ENCODE peak calls at places on chromosomes 4 and X, in eight cellular contexts. V is endothelial cell of umbilical vein, P is H9, R is fibroblast of lung, W is HCT116, X is IMR-90, M is PC-3, L is neural progenitor cell. S is an unnamed sample. For H3K4me1, the result is how much of the 10 kb centered on the place peaks cover.

GRCh38 chr4:17511041-17511949 is 595 bp downstream of the QDPR start:
- DNase-seq in M (peak), V (peak), W (peak), P (peak), X (peak), L (peak), R (peak), S (peak)

GRCh38 chr4:65399131-65399530 is 271.2 kb downstream of the EPHA5 start:
- DNase-seq in R (no peak), M (no peak), V (no peak), X (no peak), L (no peak), P (no peak), W (no peak), S (no peak)

GRCh38 chr4:186441502-186441901 is 113.9 kb downstream of the MTNR1A start:
- DNase-seq in X (no peak), R (no peak), P (no peak), L (no peak), V (no peak), W (no peak), M (no peak), S (no peak)

GRCh38 chr4:183666088-183666487 is 7.0 kb downstream of the TRAPPC11 start:
- DNase-seq in X (no peak), P (no peak), M (no peak), W (no peak), V (no peak), R (no peak), L (no peak), S (no peak)

GRCh38 chr4:32824321-32824720 is 2104.2 kb downstream of the PCDH7 start:
- DNase-seq in W (no peak), L (no peak), R (peak), M (no peak), P (no peak), X (no peak), V (no peak), S (no peak)

GRCh38 chrX:110408949-110409588 is 50.4 kb downstream of the RTL9 start:
- DNase-seq in X (peak), V (peak), P (no peak), M (no peak), L (no peak), R (no peak), W (no peak), S (no peak)

GRCh38 chrX:25003066-25003849 is 12.5 kb downstream of the ARX start:
- DNase-seq in V (no peak), P (peak), X (no peak), L (peak), W (no peak), R (no peak), M (no peak), S (no peak)

GRCh38 chrX:110133735-110134370 is 130.9 kb downstream of the TMEM164 start:
- DNase-seq in R (no peak), X (no peak), M (no peak), L (no peak), V (no peak), W (no peak), P (no peak), S (no peak)

GRCh38 chr4:106502106-106502699 is 133.6 kb upstream of the GIMD1 start:
- DNase-seq in X (peak), M (peak), P (peak), V (peak), L (peak), W (peak), R (peak), S (peak)

GRCh38 chr4:25818293-25819240 is 44.2 kb downstream of the SEL1L3 start:
- DNase-seq in V (no peak), W (no peak), R (peak), X (peak), L (no peak), M (peak), P (no peak), S (no peak)

GRCh38 chr4:184028571-184028996 is 123.5 kb downstream of the STOX2 start:
- DNase-seq in L (no peak), R (no peak), M (no peak), W (no peak), V (no peak), P (no peak), X (no peak), S (no peak)

GRCh38 chr4:8402640-8403039 is 37.9 kb downstream of the ACOX3 start:
- DNase-seq in L (no peak), M (no peak), R (no peak), X (no peak), P (no peak), W (no peak), V (peak), S (no peak)

GRCh38 chr4:10051536-10052135 is 30.3 kb upstream of the SLC2A9 start:
- DNase-seq in L (peak), P (no peak), X (no peak), R (no peak), V (no peak), M (no peak), W (no peak), S (no peak)

GRCh38 chrX:152842772-152843338 is 12.0 kb downstream of the NSDHL start:
- DNase-seq in M (peak), P (no peak), W (no peak), L (no peak), X (no peak), V (no peak), R (no peak), S (no peak)

GRCh38 chrX:153778684-153779101 is 2.1 kb upstream of the SRPK3 start:
- DNase-seq in P (no peak), M (no peak), W (no peak), L (no peak), R (no peak), X (no peak), V (no peak), S (peak)

GRCh38 chr4:145352438-145353145 is 129.1 kb upstream of the SMAD1 start:
- DNase-seq in R (peak), W (no peak), L (no peak), V (no peak), M (no peak), X (no peak), P (no peak), S (no peak)

GRCh38 chr4:88297131-88297530 is 12.8 kb upstream of the PPM1K start:
- DNase-seq in L (peak), M (no peak), P (no peak), V (no peak), W (no peak), X (no peak), R (no peak), S (no peak)

GRCh38 chrX:83510466-83511181 is 2.5 kb downstream of the POU3F4 start:
- DNase-seq in P (peak), X (no peak), R (no peak), V (no peak), L (peak), W (no peak), M (no peak), S (no peak)

GRCh38 chr4:182918791-182919302 is 1.7 kb upstream of the DCTD start:
- DNase-seq in M (no peak), W (no peak), P (no peak), L (no peak), V (no peak), R (no peak), X (no peak), S (peak)

GRCh38 chr4:41400296-41400695 is 137.7 kb upstream of the LIMCH1 start:
- DNase-seq in R (peak), W (no peak), P (no peak), M (no peak), L (no peak), X (no peak), V (no peak), S (no peak)

GRCh38 chrX:119228506-119229290 is 7.4 kb upstream of the PGRMC1 start:
- DNase-seq in R (peak), X (peak), P (no peak), W (no peak), L (no peak), V (peak), M (peak), S (peak)

GRCh38 chr4:2104556-2105345 is 45.6 kb downstream of the NAT8L start:
- DNase-seq in R (no peak), P (no peak), W (no peak), L (no peak), M (no peak), V (no peak), X (no peak), S (no peak)

GRCh38 chr4:159048166-159048886 is 54.6 kb upstream of the RAPGEF2 start:
- DNase-seq in L (peak), W (no peak), R (peak), P (peak), M (peak), X (peak), V (peak), S (peak)

GRCh38 chr4:8916251-8916913 is 44.7 kb upstream of the HMX1 start:
- DNase-seq in L (no peak), V (no peak), R (no peak), P (peak), W (no peak), X (no peak), M (no peak), S (no peak)

GRCh38 chrX:42678133-42678532 is 99.8 kb downstream of the PPP1R2C start:
- DNase-seq in X (no peak), M (peak), P (no peak), V (peak), R (peak), W (no peak), L (no peak), S (peak)

GRCh38 chr4:91226838-91227237 is 1076.9 kb upstream of the GRID2 start:
- DNase-seq in P (no peak), R (no peak), V (no peak), M (no peak), L (no peak), W (no peak), X (no peak), S (no peak)

GRCh38 chr4:82797591-82798081 is 960 bp downstream of the SCD5 start:
- DNase-seq in X (peak), P (peak), R (peak), M (no peak), W (no peak), V (peak), L (peak), S (peak)

GRCh38 chrX:118205996-118206395 is 89.4 kb upstream of the KLHL13 start:
- DNase-seq in V (no peak), P (no peak), X (no peak), M (no peak), W (no peak), R (no peak), L (no peak), S (no peak)

GRCh38 chr4:186472948-186473347 is 82.4 kb downstream of the MTNR1A start:
- DNase-seq in V (no peak), L (peak), W (peak), R (peak), P (peak), X (peak), M (peak), S (peak)

GRCh38 chr4:163063891-163064290 is 102.8 kb downstream of the NAF1 start:
- DNase-seq in R (peak), M (peak), V (no peak), P (no peak), W (peak), L (no peak), X (no peak), S (peak)

GRCh38 chr4:78091534-78091933 is 34.4 kb downstream of the FRAS1 start:
- DNase-seq in X (no peak), M (no peak), R (no peak), P (no peak), W (no peak), V (no peak), L (no peak), S (no peak)

DNA sequence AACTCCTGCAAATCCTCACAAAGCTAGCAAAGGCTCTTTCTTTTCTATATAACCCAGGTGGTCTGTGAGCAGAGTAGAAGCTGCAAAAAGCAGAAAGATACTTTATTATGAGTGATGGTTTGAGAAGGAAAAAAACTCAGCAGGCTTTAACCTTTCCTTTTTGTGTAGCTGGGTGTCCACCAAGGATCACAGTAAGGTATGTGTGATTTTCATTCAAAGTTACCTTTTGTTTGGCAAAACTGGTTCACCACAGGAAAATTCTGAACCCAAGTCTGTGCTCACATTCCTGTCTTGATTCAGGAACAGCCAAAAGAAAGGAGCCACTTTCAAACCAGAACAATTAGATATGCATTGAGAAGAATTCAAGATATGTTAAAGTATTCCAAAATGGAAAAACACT is 35.7 kb downstream of the FRAS1 start:
- DNase-seq in P (no peak), L (peak), X (no peak), M (no peak), W (no peak), R (no peak), V (no peak), S (no peak)
- H3K9ac ChIP-seq in P (peak), L (no peak), X (no peak), M (no peak), W (no peak), R (no peak), V (no peak), S (no peak)

GRCh38 chr4:80139668-80140067 is 57.6 kb upstream of the PRDM8 start:
- DNase-seq in M (no peak), W (no peak), X (no peak), L (no peak), P (no peak), R (no peak), V (no peak), S (no peak)

GRCh38 chr4:80136238-80136637 is 61.1 kb upstream of the PRDM8 start:
- DNase-seq in X (no peak), L (no peak), M (peak), V (no peak), W (no peak), R (no peak), P (no peak), S (no peak)

GRCh38 chr4:80140237-80140636 is 57.1 kb upstream of the PRDM8 start:
- DNase-seq in W (no peak), P (no peak), L (no peak), X (no peak), V (no peak), R (no peak), M (no peak), S (no peak)

GRCh38 chr4:80137631-80138030 is 59.7 kb upstream of the PRDM8 start:
- DNase-seq in X (no peak), L (no peak), M (no peak), R (no peak), V (no peak), P (no peak), W (no peak), S (no peak)

DNA sequence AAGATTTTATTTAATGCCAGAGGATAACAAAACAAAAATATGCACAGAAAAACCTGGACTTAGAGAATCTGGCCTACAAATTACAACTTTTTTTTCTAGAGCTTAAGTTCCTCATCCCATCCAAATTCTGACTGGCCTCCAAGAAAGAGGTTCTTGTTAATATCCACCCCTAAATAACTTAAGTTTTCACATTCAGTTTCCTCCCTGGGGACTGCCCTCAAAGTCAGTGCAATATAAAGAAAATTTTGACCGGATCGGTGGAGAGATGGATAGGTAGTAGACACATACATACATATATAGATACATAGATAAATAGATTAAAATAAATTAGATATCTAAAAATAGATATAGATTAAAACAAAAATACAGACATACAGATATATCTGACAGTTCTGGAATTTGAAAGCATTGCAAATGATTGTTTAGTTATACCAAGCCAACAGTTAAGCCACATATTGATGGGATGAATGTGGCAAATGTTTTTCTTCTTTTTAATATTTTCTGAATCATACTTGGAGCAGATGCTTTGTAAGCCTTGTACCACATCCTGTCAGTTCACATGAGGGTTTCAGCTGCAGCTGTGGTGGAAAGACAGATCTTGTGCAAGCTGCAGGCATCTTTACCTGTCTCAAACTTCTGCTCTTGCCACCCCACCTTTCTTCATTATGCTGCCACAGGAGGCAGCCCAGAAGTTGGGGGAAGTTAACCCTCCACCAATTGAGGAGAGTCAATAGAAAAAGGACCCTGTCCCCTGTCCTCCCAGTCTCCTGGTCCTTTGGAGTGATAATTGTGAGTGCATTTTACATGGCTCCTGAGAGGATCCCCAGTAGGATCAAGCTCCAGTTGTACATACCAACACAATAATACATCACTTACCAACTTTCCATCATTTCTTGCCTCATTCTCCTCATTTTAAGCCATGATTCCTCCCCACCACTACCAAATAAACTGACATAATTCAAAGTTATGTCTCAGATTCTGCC is 58.5 kb upstream of the PRDM8 start:
- DNase-seq in L (no peak), M (peak), W (no peak), X (peak), P (no peak), R (peak), V (no peak), S (peak)
- H3K4me1 ChIP-seq in L (under half), M (half or more), W (under half), X (under half), P (under half), R (under half), V (under half), S (under half)

DNA sequence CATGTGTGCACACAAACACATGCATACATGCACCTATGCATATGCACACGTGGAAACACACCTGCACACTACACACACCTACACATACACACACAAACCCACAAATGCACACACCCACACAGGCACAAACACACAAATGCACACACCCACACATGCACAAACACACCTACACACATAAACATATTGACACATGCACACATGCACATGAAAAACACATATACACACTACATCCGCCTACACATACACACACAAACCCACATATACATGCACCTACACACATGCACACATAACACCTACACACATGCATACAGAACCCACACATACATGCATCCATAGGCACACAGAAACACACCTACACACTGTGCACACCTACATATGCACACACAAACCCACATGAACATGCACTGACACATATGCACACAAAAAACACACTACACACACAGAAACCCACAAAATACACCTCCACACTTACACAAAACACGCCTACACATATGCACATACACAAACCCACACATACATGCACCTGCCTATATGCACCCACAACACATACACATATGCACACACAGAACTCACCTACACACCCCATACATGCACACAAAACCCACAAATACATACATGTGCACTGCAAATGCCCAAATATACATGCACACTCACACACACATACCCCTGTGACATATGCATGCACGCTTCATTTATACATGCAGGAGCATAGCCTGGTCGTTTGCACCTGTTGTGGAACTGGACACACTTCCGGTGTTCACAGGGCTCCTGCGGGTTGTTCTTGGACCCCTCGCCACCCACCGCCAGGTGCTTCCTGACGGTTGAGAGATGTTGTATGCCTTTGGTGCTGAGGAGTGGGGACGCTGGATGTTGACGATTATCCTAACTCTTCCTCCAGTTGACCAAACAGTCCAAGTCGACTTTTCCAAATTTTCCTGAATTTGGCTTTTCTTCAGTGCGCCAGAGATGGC is 22.1 kb downstream of the CD99 start:
- DNase-seq in M (no peak), V (no peak), L (no peak), R (no peak), W (no peak), P (no peak), X (no peak), S (no peak)
- H3K9ac ChIP-seq in M (no peak), V (no peak), L (no peak), R (no peak), W (no peak), P (no peak), X (no peak), S (no peak)

GRCh38 chr4:81665050-81665449 is 193.3 kb upstream of the RASGEF1B start:
- DNase-seq in X (no peak), R (no peak), P (no peak), M (no peak), W (no peak), L (no peak), V (no peak), S (no peak)
- H3K4me1 ChIP-seq in X (under half), R (under half), P (under half), M (under half), W (under half), L (under half), V (under half), S (under half)

GRCh38 chr4:122456228-122457106 is at the start of gene IL2:
- DNase-seq in V (no peak), L (no peak), M (no peak), R (no peak), W (no peak), X (no peak), P (no peak), S (no peak)

GRCh38 chr4:122453384-122454000 is 3.0 kb downstream of the IL2 start:
- DNase-seq in R (no peak), X (no peak), M (no peak), L (no peak), V (no peak), P (no peak), W (no peak), S (no peak)

DNA sequence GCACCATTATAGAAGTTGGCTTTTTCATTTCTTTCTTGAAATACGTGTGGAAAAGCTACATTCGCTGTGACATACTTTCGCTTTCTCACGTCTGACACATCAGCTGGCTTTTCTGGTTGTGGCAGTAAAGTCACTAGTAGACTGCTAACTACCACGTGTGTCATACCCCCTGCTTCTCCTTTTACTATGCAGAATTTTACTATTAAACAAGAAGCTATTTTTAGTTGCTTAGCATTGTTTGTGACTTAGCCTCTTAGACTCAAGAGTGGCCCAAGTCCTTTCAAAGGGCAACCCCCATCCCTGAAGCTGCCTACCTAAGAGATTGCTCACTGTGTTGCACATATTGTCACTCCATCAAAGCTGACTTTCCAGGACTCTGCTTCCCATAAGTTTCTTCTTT is 2.1 kb upstream of the IL2 start:
- DNase-seq in X (peak), W (no peak), V (peak), M (peak), R (peak), P (no peak), L (no peak), S (no peak)
- H3K9ac ChIP-seq in X (no peak), W (peak), V (no peak), M (peak), R (no peak), P (no peak), L (no peak), S (no peak)